ENCODE peak calls at places on chromosomes 1 and 21, in six cellular contexts. D, R, W, N, A and K are unnamed samples.

GRCh38 chr1:199808110-199808870 is 219.2 kb upstream of the NR5A2 start:
- DNase-seq in D (peak; percentile 4), R (no peak), W (no peak), N (no peak), A (no peak), K (no peak)

GRCh38 chr1:205319081-205320018 is 2.2 kb downstream of the NUAK2 start:
- DNase-seq in D (peak; percentile 78), R (peak; percentile 52), W (peak; percentile 38), N (peak; percentile 88), A (peak; percentile 94), K (peak; percentile 35)

GRCh38 chr1:61163794-61164193 is 81.4 kb downstream of the NFIA start:
- DNase-seq in D (peak; percentile 33), R (no peak), W (no peak), N (no peak), A (no peak), K (no peak)

GRCh38 chr1:231934797-231935196 is 308.2 kb downstream of the DISC1 start:
- DNase-seq in D (peak; percentile 64), R (no peak), W (peak; percentile 46), N (peak; percentile 87), A (no peak), K (no peak)

GRCh38 chr1:20405893-20406604 is 80.0 kb downstream of the CAMK2N1 start:
- DNase-seq in D (peak; percentile 45), R (peak; percentile 23), W (no peak), N (no peak), A (no peak), K (no peak)

GRCh38 chr21:43280949-43281633 is 112.3 kb downstream of the CRYAA start:
- DNase-seq in D (no peak), R (no peak), W (no peak), N (no peak), A (no peak), K (peak; percentile 48)

GRCh38 chr1:232186936-232187335 is 443.0 kb downstream of the SIPA1L2 start:
- DNase-seq in D (no peak), R (no peak), W (no peak), N (no peak), A (no peak), K (no peak)

GRCh38 chr1:227318852-227319607 is 738 bp upstream of the CDC42BPA start:
- DNase-seq in D (peak; percentile 56), R (no peak), W (peak; percentile 51), N (peak; percentile 45), A (peak; percentile 38), K (peak; percentile 22)

GRCh38 chr1:47219001-47219400 is 13.0 kb downstream of the TAL1 start:
- DNase-seq in D (no peak), R (no peak), W (no peak), N (no peak), A (no peak), K (no peak)

GRCh38 chr1:228337711-228338520 is 68.7 kb downstream of the TRIM11 start:
- DNase-seq in D (no peak), R (no peak), W (peak; percentile 7), N (no peak), A (no peak), K (no peak)

GRCh38 chr1:227378876-227379554 is 60.7 kb upstream of the CDC42BPA start:
- DNase-seq in D (no peak), R (no peak), W (no peak), N (no peak), A (no peak), K (no peak)

GRCh38 chr1:85374160-85374559 is 90.8 kb downstream of the DDAH1 start:
- DNase-seq in D (peak; percentile 95), R (no peak), W (no peak), N (peak; percentile 47), A (no peak), K (no peak)

GRCh38 chr21:37268186-37268503 is 1.0 kb upstream of the VPS26C start:
- DNase-seq in D (no peak), R (no peak), W (no peak), N (no peak), A (no peak), K (no peak)

GRCh38 chr1:226736001-226736907 is 2.8 kb downstream of the ITPKB start:
- DNase-seq in D (no peak), R (no peak), W (peak; percentile 59), N (no peak), A (no peak), K (no peak)

GRCh38 chr1:221998781-221999180 is 256.9 kb upstream of the DUSP10 start:
- DNase-seq in D (no peak), R (no peak), W (no peak), N (no peak), A (no peak), K (no peak)

GRCh38 chr21:18164933-18165332 is 79.7 kb upstream of the CHODL start:
- DNase-seq in D (no peak), R (no peak), W (no peak), N (no peak), A (no peak), K (peak; percentile 9)

GRCh38 chr1:31467005-31467674 is 54.1 kb downstream of the SERINC2 start:
- DNase-seq in D (no peak), R (no peak), W (no peak), N (no peak), A (no peak), K (no peak)

GRCh38 chr21:34911360-34911759 is 137.7 kb downstream of the RUNX1 start:
- DNase-seq in D (no peak), R (no peak), W (no peak), N (no peak), A (no peak), K (peak; percentile 79)

GRCh38 chr1:145977486-145978476 is 13.3 kb downstream of the POLR3GL start:
- DNase-seq in D (peak; percentile 85), R (peak; percentile 83), W (peak; percentile 76), N (peak; percentile 78), A (peak; percentile 88), K (peak; percentile 89)

GRCh38 chr1:11788549-11789053 is 17.2 kb downstream of the MTHFR start:
- DNase-seq in D (no peak), R (no peak), W (no peak), N (no peak), A (no peak), K (no peak)

GRCh38 chr1:11787251-11787803 is 18.4 kb downstream of the MTHFR start:
- DNase-seq in D (peak; percentile 34), R (peak; percentile 31), W (peak; percentile 75), N (no peak), A (peak; percentile 81), K (no peak)

GRCh38 chr1:11789126-11790067 is 16.4 kb downstream of the MTHFR start:
- DNase-seq in D (no peak), R (no peak), W (no peak), N (no peak), A (no peak), K (no peak)

GRCh38 chr1:11786168-11786567 is 19.6 kb downstream of the MTHFR start:
- DNase-seq in D (no peak), R (no peak), W (no peak), N (no peak), A (no peak), K (no peak)

GRCh38 chr1:11787804-11788436 is 17.8 kb downstream of the MTHFR start:
- DNase-seq in D (no peak), R (no peak), W (no peak), N (no peak), A (no peak), K (no peak)
- TF ChIP-seq POLR2A in D (no peak), R (no peak), W (no peak), N (no peak), A (no peak), K (no peak)

GRCh38 chr1:12078938-12079861 is 16.1 kb downstream of the TNFRSF8 start:
- DNase-seq in D (peak; percentile 47), R (peak; percentile 71), W (no peak), N (peak; percentile 47), A (no peak), K (peak; percentile 57)
- H3K4me3 ChIP-seq in D (no peak overlapping the region), R (no peak overlapping the region), W (no peak overlapping the region), N (no peak overlapping the region), A (no peak overlapping the region), K (no peak overlapping the region)

DNA sequence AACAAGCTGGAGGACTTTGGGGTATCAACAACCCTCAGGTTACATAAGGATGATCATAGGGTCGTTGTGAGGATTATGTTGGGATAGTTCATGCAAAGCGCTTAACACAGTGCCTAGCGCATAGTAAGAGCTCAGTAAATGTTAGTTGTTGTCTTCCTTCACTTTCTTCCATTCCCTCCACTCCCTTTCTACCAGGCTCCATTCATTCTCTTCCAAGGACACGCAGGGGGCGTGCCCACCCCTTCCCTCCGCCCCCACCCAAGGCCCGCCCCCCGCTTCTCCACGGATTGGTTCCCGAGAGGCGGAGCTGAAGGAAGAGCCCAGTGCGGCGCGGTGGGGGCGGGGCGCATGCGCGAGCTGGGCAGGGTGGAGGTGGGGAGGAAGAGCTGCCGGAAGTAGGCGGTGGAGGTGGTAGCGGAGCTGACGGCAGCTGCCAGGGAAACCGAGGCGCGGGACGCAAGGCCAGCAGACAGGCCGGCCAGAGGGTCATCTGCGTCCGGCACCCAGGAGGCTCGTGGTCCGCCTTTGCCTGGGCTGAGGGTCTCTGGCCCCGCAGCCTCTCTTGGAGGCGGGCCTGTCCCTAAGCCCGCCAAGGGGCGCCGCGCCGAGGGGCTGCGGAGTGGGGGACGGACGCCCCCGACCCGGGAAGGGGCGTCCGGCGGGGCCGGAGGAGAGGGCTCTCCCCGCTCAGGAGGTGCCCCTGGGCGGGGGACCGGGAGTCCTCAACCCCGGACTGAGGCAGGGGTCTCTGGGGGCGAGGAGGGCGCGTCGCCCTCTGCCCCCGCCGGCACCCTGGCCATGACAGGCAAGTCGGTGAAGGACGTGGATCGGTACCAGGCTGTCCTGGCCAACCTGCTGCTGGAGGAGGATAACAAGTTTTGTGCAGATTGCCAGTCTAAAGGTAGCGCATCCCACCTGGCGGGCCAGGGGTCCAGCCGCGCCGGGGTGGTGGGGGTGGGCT is at the start of gene SMAP2:
- DNase-seq in D (peak; percentile 92), R (peak; percentile 97), W (peak; percentile 97), N (peak; percentile 91), A (peak; percentile 97), K (peak; percentile 96)
- TF ChIP-seq POLR2A in D (peak; percentile 79), R (peak; percentile 86), W (no peak), N (peak; percentile 82), A (peak; percentile 37), K (peak; percentile 65)

GRCh38 chr1:36351222-36351977 is 28.0 kb upstream of the EVA1B start:
- DNase-seq in D (peak; percentile 86), R (no peak), W (no peak), N (no peak), A (no peak), K (no peak)
- H3K4me3 ChIP-seq in D (no peak overlapping the region), R (no peak overlapping the region), W (no peak overlapping the region), N (no peak overlapping the region), A (no peak overlapping the region), K (no peak overlapping the region)

DNA sequence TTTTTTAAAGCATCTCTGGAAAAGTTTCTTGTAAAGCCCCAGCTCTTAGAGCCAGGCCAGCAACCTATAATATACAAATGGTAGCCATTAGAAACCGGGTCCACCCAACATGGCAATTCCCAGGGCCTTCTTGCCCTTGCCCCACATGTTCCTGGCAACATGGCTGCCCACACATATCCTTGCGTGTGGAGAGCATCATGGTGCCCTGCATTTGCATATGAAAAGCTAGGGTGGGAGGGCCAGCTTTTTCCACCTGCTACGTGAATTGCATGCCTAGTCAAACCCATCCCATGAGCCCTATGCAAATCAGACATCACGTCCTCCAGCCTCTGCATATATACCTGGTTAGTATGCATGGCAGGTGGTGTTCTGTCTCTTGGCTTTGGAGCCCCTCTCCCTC is 88.2 kb downstream of the RABGAP1L start:
- DNase-seq in D (no peak), R (no peak), W (no peak), N (no peak), A (no peak), K (no peak)
- TF ChIP-seq POLR2A in D (no peak), R (no peak), W (no peak), N (no peak), A (no peak), K (no peak)